ENCODE peak calls at places on chromosomes 1 and 21, in eight cellular contexts. L, R, X, S, I, G, Y and D are unnamed samples.

GRCh38 chr1:101109791-101110190 is 84.2 kb upstream of the DPH5 start:
- DNase-seq in L (no peak), S (no peak), Y (no peak), G (no peak), I (no peak), X (no peak), R (no peak), D (no peak)

GRCh38 chr1:56477164-56478111 is 101.9 kb downstream of the PLPP3 start:
- DNase-seq in I (peak), R (peak), Y (peak), X (peak), L (no peak), G (peak), S (peak), D (peak)

GRCh38 chr1:43603004-43603403 is 46.9 kb upstream of the KDM4A start:
- DNase-seq in X (no peak), S (no peak), L (no peak), Y (no peak), G (peak), I (no peak), R (no peak), D (no peak)

GRCh38 chr1:195733826-195734225 is 874.4 kb downstream of the KCNT2 start:
- DNase-seq in S (no peak), I (no peak), R (no peak), Y (no peak), X (no peak), L (peak), G (no peak), D (no peak)

GRCh38 chr1:6172549-6172948 is 7.6 kb downstream of the CHD5 start:
- DNase-seq in Y (no peak), X (no peak), S (no peak), L (peak), R (no peak), G (no peak), I (no peak), D (no peak)

GRCh38 chr1:80249699-80250098 is 1243.2 kb upstream of the ADGRL4 start:
- DNase-seq in Y (no peak), G (no peak), L (no peak), S (no peak), X (no peak), I (no peak), R (no peak), D (no peak)

GRCh38 chr1:83998599-83999315 is at the start of gene TTLL7:
- DNase-seq in L (peak), G (peak), R (peak), I (peak), S (peak), Y (peak), X (peak), D (peak)

GRCh38 chr1:235004276-235004675 is 124.4 kb downstream of the TOMM20 start:
- DNase-seq in L (no peak), S (no peak), R (no peak), Y (no peak), X (no peak), G (no peak), I (no peak), D (no peak)

GRCh38 chr1:22976461-22977243 is 4.0 kb upstream of the LACTBL1 start:
- DNase-seq in X (peak), R (no peak), G (peak), Y (peak), I (peak), S (no peak), L (peak), D (peak)

GRCh38 chr1:9402717-9403116 is 110.0 kb downstream of the SPSB1 start:
- DNase-seq in Y (no peak), L (no peak), I (no peak), X (no peak), R (no peak), G (no peak), S (no peak), D (no peak)

GRCh38 chr1:244074559-244075171 is 23.6 kb downstream of the ZBTB18 start:
- DNase-seq in I (no peak), R (no peak), Y (no peak), S (no peak), X (no peak), L (no peak), G (no peak), D (peak)

GRCh38 chr1:236394016-236394481 is at the start of gene EDARADD:
- DNase-seq in Y (no peak), R (no peak), G (no peak), X (no peak), S (no peak), I (no peak), L (peak), D (peak)

GRCh38 chr21:36471254-36471723 is 8.6 kb downstream of the CLDN14 start:
- DNase-seq in L (no peak), R (no peak), Y (no peak), X (no peak), G (no peak), I (no peak), S (no peak), D (peak)

GRCh38 chr1:76023669-76024407 is 50.7 kb upstream of the ST6GALNAC3 start:
- DNase-seq in X (no peak), S (no peak), I (no peak), R (no peak), Y (no peak), G (no peak), L (no peak), D (no peak)

GRCh38 chr1:24594328-24594598 is 38.4 kb downstream of the NCMAP start:
- DNase-seq in R (no peak), I (no peak), L (no peak), G (no peak), Y (no peak), X (no peak), S (no peak), D (no peak)

GRCh38 chr1:213127074-213127473 is 76.0 kb downstream of the RPS6KC1 start:
- DNase-seq in R (no peak), Y (no peak), G (no peak), L (no peak), I (no peak), S (no peak), X (no peak), D (no peak)

GRCh38 chr1:224201336-224201735 is 18.3 kb downstream of the DEGS1 start:
- DNase-seq in I (no peak), X (no peak), G (no peak), R (no peak), Y (no peak), S (no peak), L (no peak), D (no peak)

GRCh38 chr1:224201853-224202252 is 18.8 kb downstream of the DEGS1 start:
- DNase-seq in R (no peak), S (no peak), L (no peak), Y (no peak), X (no peak), G (no peak), I (no peak), D (no peak)

GRCh38 chr1:224203243-224204016 is 20.4 kb downstream of the DEGS1 start:
- DNase-seq in I (no peak), L (peak), X (peak), S (peak), Y (no peak), R (no peak), G (no peak), D (no peak)

GRCh38 chr1:224199679-224200078 is 16.6 kb downstream of the DEGS1 start:
- DNase-seq in R (no peak), G (no peak), L (no peak), Y (no peak), X (no peak), S (no peak), I (no peak), D (no peak)

DNA sequence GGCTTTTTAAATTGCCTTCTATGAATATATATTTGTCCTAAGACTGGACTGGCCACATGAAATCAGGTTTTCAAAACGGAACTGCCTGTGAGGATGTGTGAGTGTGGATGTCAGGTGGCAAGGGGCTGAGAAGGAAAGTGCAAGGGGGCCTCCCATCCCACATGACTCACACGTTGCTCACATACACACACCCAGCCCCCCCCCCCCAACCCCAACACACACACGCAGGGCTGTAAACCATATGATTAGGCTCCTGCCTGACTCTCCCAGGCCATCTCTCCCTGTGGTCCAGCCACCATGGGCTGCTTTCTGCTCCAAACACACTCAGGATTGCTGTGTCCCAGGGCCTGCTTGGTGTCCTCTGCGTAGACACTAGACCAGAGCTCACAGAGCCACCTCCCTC is 22.4 kb downstream of the DEGS1 start:
- DNase-seq in R (no peak), Y (no peak), G (no peak), I (no peak), L (peak), S (no peak), X (no peak), D (no peak)
- TF ChIP-seq CTCF in R (no peak), Y (no peak), G (no peak), I (no peak), L (no peak), S (no peak), X (no peak), D (no peak)

GRCh38 chr1:19643113-19643512 is 998 bp upstream of the NBL1 start:
- DNase-seq in R (no peak), Y (no peak), L (no peak), S (no peak), X (peak), G (no peak), I (no peak), D (no peak)
- TF ChIP-seq CTCF in R (no peak), Y (no peak), L (no peak), S (no peak), X (no peak), G (no peak), I (no peak), D (no peak)

GRCh38 chr1:3023994-3024393 is 2.7 kb downstream of the ACTRT2 start:
- DNase-seq in X (no peak), R (no peak), Y (no peak), S (no peak), I (no peak), G (no peak), L (peak), D (no peak)
- TF ChIP-seq CTCF in X (no peak), R (no peak), Y (no peak), S (no peak), I (peak), G (no peak), L (no peak), D (no peak)

DNA sequence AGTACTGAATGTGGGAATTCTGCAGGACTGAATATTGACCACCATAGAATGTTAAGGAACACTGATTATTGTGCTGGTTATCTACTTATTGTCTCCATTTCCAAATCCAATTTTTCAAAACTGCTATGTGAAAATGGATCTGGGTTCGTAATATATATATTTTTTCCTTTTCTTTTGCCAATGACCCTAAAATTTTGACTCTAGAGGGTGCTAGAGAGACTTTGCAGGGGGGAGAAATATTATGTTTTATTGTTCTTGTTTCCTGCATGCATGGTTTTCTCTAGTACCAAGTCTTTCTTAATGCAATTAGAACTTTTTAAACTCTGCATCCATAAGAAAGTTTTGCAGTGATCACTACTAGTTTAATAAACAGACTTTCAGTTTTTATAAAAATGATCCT is 1256.9 kb downstream of the BRINP3 start:
- DNase-seq in S (no peak), R (no peak), G (no peak), Y (no peak), X (no peak), I (no peak), L (peak), D (no peak)
- TF ChIP-seq CTCF in S (no peak), R (no peak), G (peak), Y (peak), X (no peak), I (peak), L (peak), D (peak)

GRCh38 chr21:40140675-40141074 is 273.4 kb downstream of the PCP4 start:
- DNase-seq in G (no peak), L (no peak), S (no peak), X (no peak), I (no peak), R (no peak), Y (no peak), D (no peak)

GRCh38 chr21:40139636-40140035 is 272.4 kb downstream of the PCP4 start:
- DNase-seq in I (no peak), X (no peak), R (no peak), S (no peak), G (no peak), Y (no peak), L (no peak), D (no peak)

GRCh38 chr21:40146201-40146890 is 279.1 kb downstream of the PCP4 start:
- DNase-seq in Y (no peak), I (no peak), L (no peak), R (no peak), G (no peak), S (no peak), X (no peak), D (no peak)

GRCh38 chr21:40141621-40142020 is 274.4 kb downstream of the PCP4 start:
- DNase-seq in X (no peak), L (no peak), Y (no peak), R (no peak), G (no peak), S (no peak), I (no peak), D (no peak)

GRCh38 chr21:40143822-40144525 is 276.7 kb downstream of the PCP4 start:
- DNase-seq in S (peak), L (peak), Y (peak), X (no peak), I (peak), G (peak), R (peak), D (peak)
- TF ChIP-seq CTCF in S (peak), L (peak), Y (peak), X (peak), I (peak), G (peak), R (peak), D (peak)

GRCh38 chr1:233025566-233025965 is 75.2 kb downstream of the NTPCR start:
- DNase-seq in G (no peak), L (no peak), I (no peak), S (no peak), X (no peak), R (no peak), Y (no peak), D (no peak)

GRCh38 chr1:233022246-233022645 is 71.8 kb downstream of the NTPCR start:
- DNase-seq in S (no peak), I (no peak), L (no peak), R (no peak), X (no peak), G (no peak), Y (no peak), D (no peak)

GRCh38 chr1:233020441-233020840 is 70.0 kb downstream of the NTPCR start:
- DNase-seq in G (no peak), S (no peak), X (no peak), Y (no peak), R (no peak), L (no peak), I (no peak), D (no peak)

GRCh38 chr1:233019921-233020320 is 69.5 kb downstream of the NTPCR start:
- DNase-seq in R (no peak), S (no peak), L (no peak), G (no peak), X (no peak), I (no peak), Y (no peak), D (no peak)

GRCh38 chr1:233025156-233025555 is 74.7 kb downstream of the NTPCR start:
- DNase-seq in S (no peak), X (no peak), G (peak), L (peak), R (no peak), Y (peak), I (peak), D (peak)
- TF ChIP-seq CTCF in S (no peak), X (peak), G (peak), L (peak), R (peak), Y (peak), I (peak), D (peak)

DNA sequence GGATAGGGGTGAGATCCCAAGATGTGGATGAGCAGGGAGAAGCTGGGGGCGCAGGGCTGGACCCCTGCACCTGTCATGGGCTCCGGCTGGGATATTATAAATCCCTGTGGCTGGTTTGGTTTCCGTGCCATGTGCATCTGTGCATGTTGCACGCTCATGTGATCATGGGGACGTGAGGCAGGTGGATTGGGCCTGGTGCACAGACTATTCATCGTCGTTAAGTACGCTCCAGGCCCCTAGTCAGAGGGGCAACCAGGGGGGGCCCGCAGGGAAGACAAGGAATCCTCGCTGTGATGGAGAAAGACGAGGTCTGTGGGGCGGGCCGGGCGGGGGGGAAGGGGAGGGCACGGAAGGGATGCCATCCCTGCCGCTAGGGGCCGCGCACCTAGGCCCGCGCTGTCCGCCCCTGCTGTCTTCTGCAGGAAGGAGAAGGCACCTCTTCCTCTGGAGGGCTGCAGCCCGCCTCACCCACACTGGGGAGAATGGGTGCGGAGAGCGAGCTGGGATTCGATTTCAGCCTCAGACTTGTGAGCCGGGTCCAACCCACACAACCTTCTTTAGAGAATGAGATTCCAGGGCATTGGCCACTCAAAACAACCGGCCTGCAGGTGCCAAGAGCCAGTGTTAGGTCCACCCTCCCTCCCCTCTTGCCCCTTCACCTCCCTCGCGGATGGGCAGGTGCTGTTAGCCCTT is 766 bp upstream of the LRP8 start:
- DNase-seq in X (peak), G (no peak), Y (no peak), L (no peak), S (no peak), R (no peak), I (no peak), D (no peak)
- TF ChIP-seq CTCF in X (no peak), G (peak), Y (peak), L (no peak), S (no peak), R (no peak), I (peak), D (peak)

GRCh38 chr21:45510466-45510955 is 31.7 kb downstream of the SLC19A1 start:
- DNase-seq in Y (no peak), R (no peak), G (no peak), I (no peak), L (no peak), X (peak), S (no peak), D (no peak)
- TF ChIP-seq CTCF in Y (no peak), R (no peak), G (no peak), I (no peak), L (no peak), X (no peak), S (no peak), D (no peak)

DNA sequence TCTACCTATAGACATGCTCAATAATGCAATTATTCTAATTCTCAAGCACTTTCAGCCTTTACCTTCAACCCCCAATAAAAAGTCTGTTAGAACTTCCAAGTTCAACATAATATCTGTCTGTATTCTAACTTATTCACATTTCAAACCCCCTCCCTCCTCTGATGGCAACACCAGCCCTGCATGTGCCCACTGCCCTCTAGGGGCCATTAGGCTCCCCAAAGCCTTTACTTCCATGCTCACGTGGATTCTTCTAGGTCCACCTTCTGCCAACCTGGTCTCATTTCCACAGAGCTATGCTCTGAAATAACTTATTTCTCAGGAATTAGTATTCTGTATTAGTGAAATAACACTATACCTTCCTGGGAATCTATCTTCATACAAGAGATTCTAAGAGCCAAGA is 22.2 kb upstream of the KPRP start:
- DNase-seq in G (no peak), I (peak), Y (no peak), S (no peak), R (no peak), X (no peak), L (peak), D (no peak)
- TF ChIP-seq CTCF in G (no peak), I (no peak), Y (no peak), S (no peak), R (no peak), X (no peak), L (peak), D (peak)